ENCODE peak calls at places on chromosomes 3 and 15, in nine cellular contexts. V is occipital lobe; O is H9; I is hippocampal formation; A is DMS79 treated with DMSO at 0.1 percent for 48 hours; G is GM03348; F is OCI-M1; S is stimulated activated CD8-positive, alpha-beta memory T cell treated with anti-CD3 and anti-CD28 coated beads, Interleukin-4, amount 100 ng/mL, for 24 hours; R is Peyer's patch. N is an unnamed sample.

GRCh38 chr3:45224824-45225464 is 1.1 kb downstream of the TMEM158 start:
- DNase-seq in V (peak), O (peak), I (peak), A (peak), G (peak), F (peak), S (no peak), R (peak), N (peak)

GRCh38 chr3:13543251-13543650 is 5.7 kb upstream of the FBLN2 start:
- DNase-seq in V (no peak), O (peak), I (no peak), A (no peak), G (peak), F (no peak), S (no peak), R (no peak), N (no peak)

GRCh38 chr15:48170981-48171380 is 7.1 kb downstream of the MYEF2 start:
- DNase-seq in V (no peak), O (no peak), I (no peak), A (no peak), G (no peak), F (no peak), S (no peak), R (no peak), N (no peak)

GRCh38 chr3:156307704-156308103 is 187.3 kb downstream of the KCNAB1 start:
- DNase-seq in V (no peak), O (no peak), I (no peak), A (no peak), G (peak), F (no peak), S (no peak), R (no peak), N (no peak)

GRCh38 chr15:43206054-43206453 is 14.8 kb downstream of the EPB42 start:
- DNase-seq in V (no peak), O (no peak), I (no peak), A (no peak), G (no peak), F (no peak), S (no peak), R (no peak), N (no peak)

GRCh38 chr15:29774900-29775299 is 47.4 kb downstream of the TJP1 start:
- DNase-seq in V (no peak), O (no peak), I (no peak), A (no peak), G (no peak), F (no peak), S (no peak), R (no peak), N (no peak)

GRCh38 chr3:45318712-45319111 is 69.7 kb upstream of the LARS2 start:
- DNase-seq in V (no peak), O (no peak), I (no peak), A (no peak), G (no peak), F (no peak), S (no peak), R (no peak), N (no peak)

GRCh38 chr15:65841121-65841930 is 28.0 kb upstream of the RAB11A start:
- DNase-seq in V (peak), O (no peak), I (no peak), A (peak), G (no peak), F (no peak), S (no peak), R (no peak), N (no peak)

GRCh38 chr3:160106905-160107861 is 118.0 kb upstream of the C3orf80 start:
- DNase-seq in V (no peak), O (no peak), I (no peak), A (no peak), G (no peak), F (peak), S (no peak), R (no peak), N (no peak)

GRCh38 chr3:65758871-65759598 is 279.7 kb downstream of the MAGI1 start:
- DNase-seq in V (no peak), O (no peak), I (peak), A (no peak), G (peak), F (peak), S (no peak), R (no peak), N (no peak)

GRCh38 chr3:90055721-90056120 is 948.3 kb downstream of the EPHA3 start:
- DNase-seq in V (no peak), O (no peak), I (no peak), A (no peak), G (no peak), F (no peak), S (no peak), R (no peak), N (no peak)

GRCh38 chr3:188671941-188672340 is 499.8 kb upstream of the TPRG1 start:
- DNase-seq in V (no peak), O (no peak), I (no peak), A (no peak), G (no peak), F (peak), S (no peak), R (no peak), N (no peak)

GRCh38 chr3:100033184-100033583 is 81.1 kb downstream of the FILIP1L start:
- DNase-seq in V (no peak), O (no peak), I (no peak), A (peak), G (peak), F (no peak), S (no peak), R (no peak), N (no peak)

GRCh38 chr15:32970847-32971246 is 223.7 kb downstream of the FMN1 start:
- DNase-seq in V (no peak), O (no peak), I (no peak), A (no peak), G (no peak), F (no peak), S (no peak), R (no peak), N (no peak)

GRCh38 chr15:60476713-60477112 is 2.2 kb downstream of the ICE2 start:
- DNase-seq in V (no peak), O (no peak), I (no peak), A (no peak), G (peak), F (no peak), S (no peak), R (no peak), N (no peak)

GRCh38 chr3:68773401-68773800 is 158.9 kb downstream of the TAFA4 start:
- DNase-seq in V (no peak), O (no peak), I (no peak), A (no peak), G (no peak), F (no peak), S (no peak), R (no peak), N (no peak)

GRCh38 chr15:98144388-98144787 is 183.9 kb downstream of the ARRDC4 start:
- DNase-seq in V (no peak), O (no peak), I (no peak), A (no peak), G (no peak), F (no peak), S (no peak), R (no peak), N (no peak)

GRCh38 chr15:58332676-58333400 is 99.0 kb upstream of the LIPC start:
- DNase-seq in V (no peak), O (no peak), I (no peak), A (no peak), G (peak), F (peak), S (no peak), R (no peak), N (no peak)

GRCh38 chr3:141366285-141367037 is 1.8 kb upstream of the ZBTB38 start:
- DNase-seq in V (no peak), O (no peak), I (no peak), A (no peak), G (peak), F (peak), S (no peak), R (no peak), N (no peak)

GRCh38 chr3:12974316-12974715 is 98.9 kb downstream of the IQSEC1 start:
- DNase-seq in V (no peak), O (no peak), I (no peak), A (no peak), G (no peak), F (no peak), S (no peak), R (no peak), N (no peak)

N was measured in GM12892.